ENCODE peak calls at places on chromosomes 7 and 10, in ten cellular contexts. E, J, N, C, L, D, M, G, Y and X are unnamed samples.

GRCh38 chr7:115779561-115779960 is 251.0 kb downstream of the TFEC start:
- DNase-seq in J (no peak), L (no peak), M (no peak), G (no peak), Y (no peak), N (no peak), C (no peak), E (no peak), D (no peak), X (no peak)

GRCh38 chr10:5927306-5927705 is 37.3 kb downstream of the FBH1 start:
- DNase-seq in E (no peak), M (no peak), D (no peak), N (no peak), G (no peak), C (no peak), Y (peak), J (no peak), L (no peak), X (no peak)

GRCh38 chr7:127208351-127208750 is 44.4 kb downstream of the GRM8 start:
- DNase-seq in D (no peak), M (no peak), Y (no peak), E (no peak), J (no peak), C (no peak), L (no peak), N (no peak), G (no peak), X (no peak)

GRCh38 chr10:84665883-84666463 is 337.6 kb downstream of the CCSER2 start:
- DNase-seq in D (no peak), N (no peak), E (no peak), L (peak), J (no peak), C (no peak), Y (no peak), G (no peak), M (peak), X (peak)

GRCh38 chr10:124917939-124918830 is 23.7 kb upstream of the ZRANB1 start:
- DNase-seq in G (no peak), M (no peak), J (peak), E (no peak), N (no peak), C (no peak), L (peak), D (no peak), Y (peak), X (no peak)

GRCh38 chr10:71773221-71773971 is at the start of gene VSIR:
- DNase-seq in N (no peak), C (peak), E (peak), L (peak), J (peak), D (peak), M (peak), Y (peak), G (peak), X (peak)

GRCh38 chr7:107995184-107996071 is 7.5 kb downstream of the LAMB1 start:
- DNase-seq in D (no peak), E (no peak), Y (peak), C (no peak), L (no peak), J (peak), M (peak), N (peak), G (no peak), X (no peak)

GRCh38 chr7:111232249-111233084 is 141.5 kb downstream of the LRRN3 start:
- DNase-seq in N (no peak), L (no peak), Y (peak), M (no peak), E (no peak), J (peak), D (no peak), G (no peak), C (no peak), X (no peak)

GRCh38 chr7:15755061-15755460 is 68.6 kb upstream of the MEOX2 start:
- DNase-seq in M (no peak), L (no peak), G (no peak), J (peak), D (no peak), C (no peak), Y (peak), E (no peak), N (no peak), X (no peak)

GRCh38 chr10:95729323-95730055 is 26.5 kb upstream of the ENTPD1 start:
- DNase-seq in N (no peak), M (no peak), J (peak), Y (no peak), D (no peak), C (no peak), L (no peak), E (no peak), G (no peak), X (no peak)

GRCh38 chr10:132459252-132460028 is 62.4 kb downstream of the PWWP2B start:
- DNase-seq in M (no peak), N (no peak), G (peak), Y (no peak), L (peak), C (no peak), D (peak), E (no peak), J (no peak), X (peak)

GRCh38 chr10:66822801-66823200 is 103.0 kb upstream of the LRRTM3 start:
- DNase-seq in C (no peak), L (peak), D (no peak), Y (no peak), M (no peak), J (no peak), G (no peak), N (no peak), E (no peak), X (no peak)

GRCh38 chr10:28326516-28327493 is 23.9 kb upstream of the MPP7 start:
- DNase-seq in E (peak), G (no peak), M (no peak), L (no peak), D (no peak), J (peak), C (peak), Y (peak), N (no peak), X (peak)

GRCh38 chr10:12720217-12720981 is 281.1 kb downstream of the CCDC3 start:
- DNase-seq in N (no peak), D (peak), M (peak), L (peak), Y (peak), E (no peak), C (no peak), J (peak), G (peak), X (peak)

GRCh38 chr7:139570119-139570518 is 46.6 kb downstream of the CLEC2L start:
- DNase-seq in E (no peak), N (no peak), D (no peak), M (no peak), L (no peak), Y (no peak), J (no peak), C (no peak), G (no peak), X (no peak)

GRCh38 chr10:18685555-18685954 is 26.3 kb downstream of the ARL5B start:
- DNase-seq in M (no peak), Y (no peak), C (no peak), E (no peak), G (no peak), J (no peak), D (no peak), N (no peak), L (no peak), X (no peak)

GRCh38 chr10:18683427-18683826 is 24.2 kb downstream of the ARL5B start:
- DNase-seq in M (no peak), D (no peak), Y (peak), J (peak), C (no peak), N (no peak), L (no peak), E (no peak), G (no peak), X (no peak)

GRCh38 chr10:18684953-18685352 is 25.7 kb downstream of the ARL5B start:
- DNase-seq in D (no peak), J (no peak), C (no peak), E (no peak), N (no peak), Y (no peak), G (no peak), M (no peak), L (no peak), X (no peak)

GRCh38 chr10:18681971-18682403 is 22.8 kb downstream of the ARL5B start:
- DNase-seq in N (no peak), G (no peak), Y (peak), J (peak), C (no peak), M (no peak), L (no peak), E (no peak), D (no peak), X (no peak)

GRCh38 chr10:18684416-18684815 is 25.2 kb downstream of the ARL5B start:
- DNase-seq in N (no peak), G (no peak), D (no peak), M (no peak), Y (no peak), C (no peak), J (no peak), L (no peak), E (no peak), X (no peak)
- TF ChIP-seq CTCF in N (no peak), G (no peak), D (no peak), M (no peak), Y (no peak), C (no peak), J (no peak), L (no peak), E (no peak), X (no peak)

GRCh38 chr7:133344275-133344674 is 91.4 kb downstream of the EXOC4 start:
- DNase-seq in Y (peak), D (no peak), C (no peak), J (peak), N (no peak), L (no peak), E (no peak), G (no peak), M (peak), X (no peak)
- TF ChIP-seq CTCF in Y (peak), D (peak), C (no peak), J (peak), N (peak), L (no peak), E (no peak), G (no peak), M (peak), X (no peak)

GRCh38 chr10:100930368-100930767 is 17.6 kb downstream of the SLF2 start:
- DNase-seq in G (no peak), J (no peak), E (no peak), D (no peak), Y (no peak), L (no peak), M (peak), N (no peak), C (no peak), X (no peak)
- TF ChIP-seq CTCF in G (no peak), J (no peak), E (no peak), D (no peak), Y (no peak), L (no peak), M (no peak), N (peak), C (no peak), X (no peak)

DNA sequence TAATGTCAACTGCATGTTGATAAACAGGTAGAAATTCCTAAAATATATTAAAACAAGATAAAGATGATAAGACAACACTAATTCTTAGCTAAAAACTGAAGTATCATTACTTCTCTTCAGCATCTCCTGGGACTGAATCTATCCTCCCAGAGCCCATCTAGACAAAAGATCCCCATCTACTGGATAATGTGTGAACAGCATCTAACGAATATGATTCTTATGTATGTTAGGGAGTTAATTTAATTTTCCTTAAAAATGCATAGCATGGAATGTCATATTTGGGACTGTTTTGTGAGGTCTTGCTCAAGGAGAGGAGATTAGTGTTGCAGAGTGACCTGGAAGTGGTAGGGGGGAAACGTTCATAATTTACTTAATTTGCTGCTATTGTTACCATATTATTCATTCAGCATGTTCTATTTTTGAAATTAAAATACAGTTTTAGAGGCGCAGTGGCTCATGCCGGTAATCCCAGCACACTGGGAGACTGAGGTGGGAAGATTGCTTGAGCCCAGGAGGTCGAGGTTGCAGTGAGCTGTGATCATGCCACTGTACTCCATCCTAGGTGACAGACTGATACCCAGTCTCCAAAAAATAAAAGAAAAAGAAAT is 305.1 kb upstream of the CSTF2T start:
- DNase-seq in G (no peak), J (peak), N (peak), M (peak), C (no peak), L (no peak), D (no peak), E (no peak), Y (peak), X (no peak)
- TF ChIP-seq CTCF in G (no peak), J (peak), N (peak), M (peak), C (peak), L (peak), D (peak), E (peak), Y (peak), X (peak)

DNA sequence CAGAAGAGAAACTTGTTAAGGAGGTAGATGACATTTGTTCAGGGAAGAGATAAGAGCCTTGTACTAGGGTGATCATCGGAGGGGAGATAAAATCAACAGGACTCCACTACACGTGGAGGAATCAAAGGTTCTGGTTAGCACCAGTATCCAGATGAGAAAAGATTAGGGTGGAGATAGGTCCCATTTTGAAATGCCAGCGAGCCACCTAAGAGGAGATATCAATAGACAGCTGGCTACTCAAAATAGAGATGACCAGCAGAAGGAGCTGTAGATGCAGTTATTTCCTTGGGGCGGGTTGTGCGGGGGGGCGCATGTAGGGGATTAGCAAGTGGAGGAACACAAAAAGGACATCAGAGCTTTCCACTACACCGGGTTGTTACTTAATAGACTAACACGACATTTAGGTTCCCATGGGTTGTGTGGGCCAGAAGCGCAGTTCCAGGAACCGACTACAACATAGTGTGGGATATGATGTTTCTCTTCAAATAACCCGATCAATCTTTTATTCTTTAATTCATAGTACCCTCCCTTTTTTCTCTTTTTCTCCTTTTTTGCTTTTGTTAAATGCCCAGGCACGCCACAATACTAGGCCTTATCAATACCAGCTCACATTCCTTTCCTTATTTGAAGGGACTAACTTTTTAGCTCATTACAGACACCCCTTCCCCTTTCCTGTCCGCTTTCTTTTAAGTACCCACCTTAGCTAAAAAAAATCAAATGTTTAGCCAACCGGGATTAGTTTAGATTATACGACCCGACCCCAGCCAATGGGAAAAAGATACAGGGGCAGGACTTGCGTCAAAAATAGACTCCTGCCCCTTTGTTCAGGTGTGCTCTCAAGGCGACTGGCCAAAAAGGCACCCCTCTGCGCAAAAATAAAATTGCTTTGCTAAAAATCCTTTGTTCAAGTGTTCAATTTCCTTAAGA is 2.0 kb upstream of the KIF11 start:
- DNase-seq in J (peak), E (no peak), C (peak), Y (peak), L (peak), N (no peak), D (peak), M (peak), G (peak), X (peak)
- TF ChIP-seq CTCF in J (peak), E (no peak), C (no peak), Y (peak), L (no peak), N (no peak), D (no peak), M (peak), G (no peak), X (no peak)

GRCh38 chr7:73578342-73579124 is at the start of gene TBL2:
- DNase-seq in E (peak), L (peak), J (peak), C (peak), D (peak), N (peak), G (peak), M (peak), Y (peak), X (peak)
- TF ChIP-seq CTCF in E (peak), L (no peak), J (peak), C (peak), D (no peak), N (no peak), G (peak), M (no peak), Y (peak), X (no peak)

DNA sequence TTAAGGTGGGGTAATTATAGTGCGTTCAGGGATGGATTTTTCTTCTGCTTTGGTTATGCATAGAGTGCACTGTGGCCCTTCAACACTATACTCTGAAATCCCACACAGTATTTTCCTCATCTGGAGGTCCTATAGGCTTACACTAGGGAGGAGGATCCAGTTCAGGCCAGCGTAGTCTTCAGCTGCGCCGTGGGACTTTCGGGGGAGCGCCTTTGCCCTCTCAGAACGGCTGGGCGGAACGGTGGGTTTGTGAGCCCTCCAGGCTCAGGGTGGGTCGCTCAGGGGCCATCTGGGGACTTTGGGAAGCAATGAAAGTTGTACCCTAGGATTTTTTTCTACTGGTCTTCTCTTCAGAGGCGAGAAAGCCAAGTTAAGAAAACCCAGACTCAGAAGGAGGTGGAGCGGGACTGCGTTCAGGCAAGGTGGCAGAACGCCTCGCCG is 652 bp upstream of the VPS26A start:
- DNase-seq in M (peak), Y (peak), J (peak), N (peak), G (no peak), C (no peak), L (peak), E (no peak), D (no peak), X (no peak)
- TF ChIP-seq CTCF in M (no peak), Y (peak), J (peak), N (no peak), G (no peak), C (no peak), L (no peak), E (no peak), D (no peak), X (no peak)